ENCODE peak calls at places on chromosome 1, in ten cellular contexts. One of them, this sample, is unnamed.

GRCh38 chr1:53517821-53518352 is 58.7 kb downstream of the DMRTB1 start:
- DNase-seq in CD14-positive monocyte: no peak
- DNase-seq in putamen: no peak
- DNase-seq in T follicular helper cell: no peak
- DNase-seq in IMR-90: no peak
- DNase-seq in heart left ventricle: no peak
- DNase-seq in stimulated activated CD4-positive, alpha-beta T cell treated with anti-CD3 and anti-CD28 coated beads, Interleukin-12 subunit alpha, Interleukin-12 subunit beta, amount 100 ng/mL, for 4 hours: no peak
- DNase-seq in posterior cingulate gyrus: no peak
- DNase-seq in nephron progenitor cell: peak; percentile 35
- DNase-seq in activated T-helper 1 cell treated with anti-CD3 and anti-CD28 coated beads, Interleukin-12 subunit alpha, Interleukin-12 subunit beta, Interleukin-2, Interleukin-4 antibody, amounts not matched to agents 30 ng/mL and 10 ng/mL and 1 ng/mL, durations not matched to agents 14 hours and 24 hours and 36 hours: no peak
- DNase-seq in this sample: no peak

GRCh38 chr1:116878804-116879477 is 30.8 kb upstream of the PTGFRN start:
- DNase-seq in CD14-positive monocyte: no peak
- DNase-seq in putamen: peak; percentile 3
- DNase-seq in T follicular helper cell: no peak
- DNase-seq in IMR-90: peak; percentile 17
- DNase-seq in stimulated activated CD4-positive, alpha-beta T cell treated with anti-CD3 and anti-CD28 coated beads, Interleukin-12 subunit alpha, Interleukin-12 subunit beta, amount 100 ng/mL, for 4 hours: no peak
- DNase-seq in heart left ventricle: peak; percentile 38
- DNase-seq in posterior cingulate gyrus: peak; percentile 73
- DNase-seq in nephron progenitor cell: peak; percentile 36
- DNase-seq in activated T-helper 1 cell treated with anti-CD3 and anti-CD28 coated beads, Interleukin-12 subunit alpha, Interleukin-12 subunit beta, Interleukin-2, Interleukin-4 antibody, amounts not matched to agents 30 ng/mL and 10 ng/mL and 1 ng/mL, durations not matched to agents 14 hours and 24 hours and 36 hours: no peak
- DNase-seq in this sample: no peak

GRCh38 chr1:10651793-10652192 is 144.7 kb downstream of the CASZ1 start:
- DNase-seq in nephron progenitor cell: no peak
- DNase-seq in posterior cingulate gyrus: no peak
- DNase-seq in CD14-positive monocyte: no peak
- DNase-seq in IMR-90: no peak
- DNase-seq in putamen: no peak
- DNase-seq in heart left ventricle: no peak
- DNase-seq in T follicular helper cell: no peak
- DNase-seq in stimulated activated CD4-positive, alpha-beta T cell treated with anti-CD3 and anti-CD28 coated beads, Interleukin-12 subunit alpha, Interleukin-12 subunit beta, amount 100 ng/mL, for 4 hours: no peak
- DNase-seq in activated T-helper 1 cell treated with anti-CD3 and anti-CD28 coated beads, Interleukin-12 subunit alpha, Interleukin-12 subunit beta, Interleukin-2, Interleukin-4 antibody, amounts not matched to agents 30 ng/mL and 10 ng/mL and 1 ng/mL, durations not matched to agents 14 hours and 24 hours and 36 hours: no peak
- DNase-seq in this sample: no peak

GRCh38 chr1:183023601-183024351 is 556 bp downstream of the LAMC1 start:
- DNase-seq in nephron progenitor cell: peak; percentile 64
- DNase-seq in T follicular helper cell: no peak
- DNase-seq in CD14-positive monocyte: no peak
- DNase-seq in activated T-helper 1 cell treated with anti-CD3 and anti-CD28 coated beads, Interleukin-12 subunit alpha, Interleukin-12 subunit beta, Interleukin-2, Interleukin-4 antibody, amounts not matched to agents 30 ng/mL and 10 ng/mL and 1 ng/mL, durations not matched to agents 14 hours and 24 hours and 36 hours: peak; percentile 4
- DNase-seq in putamen: no peak
- DNase-seq in heart left ventricle: peak; percentile 66
- DNase-seq in IMR-90: peak; percentile 47
- DNase-seq in posterior cingulate gyrus: peak; percentile 89
- DNase-seq in stimulated activated CD4-positive, alpha-beta T cell treated with anti-CD3 and anti-CD28 coated beads, Interleukin-12 subunit alpha, Interleukin-12 subunit beta, amount 100 ng/mL, for 4 hours: peak; percentile 30
- DNase-seq in this sample: peak; percentile 82

GRCh38 chr1:43786975-43787374 is 79.6 kb downstream of the ST3GAL3 start:
- DNase-seq in IMR-90: peak; percentile 33
- DNase-seq in posterior cingulate gyrus: no peak
- DNase-seq in nephron progenitor cell: no peak
- DNase-seq in stimulated activated CD4-positive, alpha-beta T cell treated with anti-CD3 and anti-CD28 coated beads, Interleukin-12 subunit alpha, Interleukin-12 subunit beta, amount 100 ng/mL, for 4 hours: no peak
- DNase-seq in activated T-helper 1 cell treated with anti-CD3 and anti-CD28 coated beads, Interleukin-12 subunit alpha, Interleukin-12 subunit beta, Interleukin-2, Interleukin-4 antibody, amounts not matched to agents 30 ng/mL and 10 ng/mL and 1 ng/mL, durations not matched to agents 14 hours and 24 hours and 36 hours: no peak
- DNase-seq in heart left ventricle: peak; percentile 26
- DNase-seq in putamen: no peak
- DNase-seq in T follicular helper cell: no peak
- DNase-seq in CD14-positive monocyte: no peak
- DNase-seq in this sample: no peak

GRCh38 chr1:41728403-41729202 is 190.1 kb downstream of the HIVEP3 start:
- DNase-seq in posterior cingulate gyrus: peak; percentile 92
- DNase-seq in stimulated activated CD4-positive, alpha-beta T cell treated with anti-CD3 and anti-CD28 coated beads, Interleukin-12 subunit alpha, Interleukin-12 subunit beta, amount 100 ng/mL, for 4 hours: peak; percentile 43
- DNase-seq in CD14-positive monocyte: peak; percentile 64
- DNase-seq in activated T-helper 1 cell treated with anti-CD3 and anti-CD28 coated beads, Interleukin-12 subunit alpha, Interleukin-12 subunit beta, Interleukin-2, Interleukin-4 antibody, amounts not matched to agents 30 ng/mL and 10 ng/mL and 1 ng/mL, durations not matched to agents 14 hours and 24 hours and 36 hours: peak; percentile 47
- DNase-seq in IMR-90: no peak
- DNase-seq in heart left ventricle: no peak
- DNase-seq in putamen: no peak
- DNase-seq in nephron progenitor cell: no peak
- DNase-seq in T follicular helper cell: no peak
- DNase-seq in this sample: no peak

GRCh38 chr1:22916469-22916817 is 56.2 kb downstream of the LACTBL1 start:
- DNase-seq in putamen: peak; percentile 22
- DNase-seq in heart left ventricle: no peak
- DNase-seq in IMR-90: no peak
- DNase-seq in nephron progenitor cell: no peak
- DNase-seq in stimulated activated CD4-positive, alpha-beta T cell treated with anti-CD3 and anti-CD28 coated beads, Interleukin-12 subunit alpha, Interleukin-12 subunit beta, amount 100 ng/mL, for 4 hours: no peak
- DNase-seq in posterior cingulate gyrus: peak; percentile 96
- DNase-seq in activated T-helper 1 cell treated with anti-CD3 and anti-CD28 coated beads, Interleukin-12 subunit alpha, Interleukin-12 subunit beta, Interleukin-2, Interleukin-4 antibody, amounts not matched to agents 30 ng/mL and 10 ng/mL and 1 ng/mL, durations not matched to agents 14 hours and 24 hours and 36 hours: no peak
- DNase-seq in T follicular helper cell: no peak
- DNase-seq in CD14-positive monocyte: no peak
- DNase-seq in this sample: no peak

GRCh38 chr1:116919802-116920201 is 10.1 kb downstream of the PTGFRN start:
- DNase-seq in nephron progenitor cell: no peak
- DNase-seq in posterior cingulate gyrus: no peak
- DNase-seq in stimulated activated CD4-positive, alpha-beta T cell treated with anti-CD3 and anti-CD28 coated beads, Interleukin-12 subunit alpha, Interleukin-12 subunit beta, amount 100 ng/mL, for 4 hours: no peak
- DNase-seq in CD14-positive monocyte: no peak
- DNase-seq in IMR-90: no peak
- DNase-seq in activated T-helper 1 cell treated with anti-CD3 and anti-CD28 coated beads, Interleukin-12 subunit alpha, Interleukin-12 subunit beta, Interleukin-2, Interleukin-4 antibody, amounts not matched to agents 30 ng/mL and 10 ng/mL and 1 ng/mL, durations not matched to agents 14 hours and 24 hours and 36 hours: no peak
- DNase-seq in T follicular helper cell: no peak
- DNase-seq in heart left ventricle: no peak
- DNase-seq in putamen: no peak
- DNase-seq in this sample: peak; percentile 58